ENCODE peak calls at places on chromosomes 1 and 21, in ten cellular contexts. One of them, this sample, is unnamed.

GRCh38 chr21:44455524-44456206 is 355 bp downstream of the LRRC3 start:
- DNase-seq in ELR: peak
- DNase-seq in endothelial cell of umbilical vein: peak
- DNase-seq in astrocyte: no peak
- DNase-seq in activated CD8-positive, alpha-beta memory T cell treated with anti-CD3 and anti-CD28 coated beads, Interleukin-2, amount 50 U/mL, for 4 hours: no peak
- DNase-seq in T follicular helper cell: no peak
- DNase-seq in stomach: peak
- DNase-seq in activated CD4-positive, alpha-beta T cell treated with anti-CD3 and anti-CD28 coated beads for 24 hours: no peak
- DNase-seq in NCI-H1105: peak
- DNase-seq in amygdala: no peak
- DNase-seq in this sample: no peak

GRCh38 chr1:25707280-25708016 is 90.9 kb downstream of the MAN1C1 start:
- DNase-seq in NCI-H1105: no peak
- DNase-seq in activated CD4-positive, alpha-beta T cell treated with anti-CD3 and anti-CD28 coated beads for 24 hours: no peak
- DNase-seq in ELR: peak
- DNase-seq in stomach: no peak
- DNase-seq in astrocyte: no peak
- DNase-seq in T follicular helper cell: no peak
- DNase-seq in endothelial cell of umbilical vein: no peak
- DNase-seq in amygdala: no peak
- DNase-seq in activated CD8-positive, alpha-beta memory T cell treated with anti-CD3 and anti-CD28 coated beads, Interleukin-2, amount 50 U/mL, for 4 hours: no peak
- DNase-seq in this sample: no peak

GRCh38 chr1:232477728-232478127 is 152.2 kb downstream of the SIPA1L2 start:
- DNase-seq in endothelial cell of umbilical vein: no peak
- DNase-seq in astrocyte: peak
- DNase-seq in activated CD4-positive, alpha-beta T cell treated with anti-CD3 and anti-CD28 coated beads for 24 hours: no peak
- DNase-seq in T follicular helper cell: no peak
- DNase-seq in activated CD8-positive, alpha-beta memory T cell treated with anti-CD3 and anti-CD28 coated beads, Interleukin-2, amount 50 U/mL, for 4 hours: no peak
- DNase-seq in ELR: peak
- DNase-seq in amygdala: no peak
- DNase-seq in NCI-H1105: no peak
- DNase-seq in stomach: no peak
- DNase-seq in this sample: no peak

GRCh38 chr1:29122662-29122986 is 1.1 kb downstream of the TMEM200B start:
- DNase-seq in amygdala: no peak
- DNase-seq in endothelial cell of umbilical vein: peak
- DNase-seq in ELR: peak
- DNase-seq in activated CD4-positive, alpha-beta T cell treated with anti-CD3 and anti-CD28 coated beads for 24 hours: no peak
- DNase-seq in stomach: peak
- DNase-seq in NCI-H1105: no peak
- DNase-seq in activated CD8-positive, alpha-beta memory T cell treated with anti-CD3 and anti-CD28 coated beads, Interleukin-2, amount 50 U/mL, for 4 hours: no peak
- DNase-seq in T follicular helper cell: no peak
- DNase-seq in astrocyte: peak
- DNase-seq in this sample: no peak

GRCh38 chr1:221937155-221937953 is 195.5 kb upstream of the DUSP10 start:
- DNase-seq in endothelial cell of umbilical vein: no peak
- DNase-seq in NCI-H1105: no peak
- DNase-seq in activated CD4-positive, alpha-beta T cell treated with anti-CD3 and anti-CD28 coated beads for 24 hours: no peak
- DNase-seq in T follicular helper cell: no peak
- DNase-seq in ELR: no peak
- DNase-seq in activated CD8-positive, alpha-beta memory T cell treated with anti-CD3 and anti-CD28 coated beads, Interleukin-2, amount 50 U/mL, for 4 hours: no peak
- DNase-seq in astrocyte: no peak
- DNase-seq in amygdala: no peak
- DNase-seq in stomach: no peak
- DNase-seq in this sample: no peak

GRCh38 chr1:228161866-228162265 is 3.7 kb upstream of the IBA57 start:
- DNase-seq in endothelial cell of umbilical vein: no peak
- DNase-seq in activated CD4-positive, alpha-beta T cell treated with anti-CD3 and anti-CD28 coated beads for 24 hours: no peak
- DNase-seq in astrocyte: no peak
- DNase-seq in activated CD8-positive, alpha-beta memory T cell treated with anti-CD3 and anti-CD28 coated beads, Interleukin-2, amount 50 U/mL, for 4 hours: no peak
- DNase-seq in ELR: no peak
- DNase-seq in stomach: no peak
- DNase-seq in amygdala: no peak
- DNase-seq in NCI-H1105: no peak
- DNase-seq in T follicular helper cell: no peak
- DNase-seq in this sample: no peak

GRCh38 chr1:12539320-12539704 is 78.7 kb downstream of the DHRS3 start:
- DNase-seq in T follicular helper cell: no peak
- DNase-seq in activated CD8-positive, alpha-beta memory T cell treated with anti-CD3 and anti-CD28 coated beads, Interleukin-2, amount 50 U/mL, for 4 hours: no peak
- DNase-seq in ELR: no peak
- DNase-seq in amygdala: no peak
- DNase-seq in NCI-H1105: no peak
- DNase-seq in stomach: no peak
- DNase-seq in activated CD4-positive, alpha-beta T cell treated with anti-CD3 and anti-CD28 coated beads for 24 hours: no peak
- DNase-seq in astrocyte: no peak
- DNase-seq in endothelial cell of umbilical vein: no peak
- DNase-seq in this sample: no peak

GRCh38 chr1:147177611-147178370 is 5.5 kb upstream of the PRKAB2 start:
- DNase-seq in stomach: no peak
- DNase-seq in ELR: peak
- DNase-seq in astrocyte: peak
- DNase-seq in endothelial cell of umbilical vein: no peak
- DNase-seq in T follicular helper cell: no peak
- DNase-seq in NCI-H1105: no peak
- DNase-seq in amygdala: no peak
- DNase-seq in activated CD8-positive, alpha-beta memory T cell treated with anti-CD3 and anti-CD28 coated beads, Interleukin-2, amount 50 U/mL, for 4 hours: no peak
- DNase-seq in activated CD4-positive, alpha-beta T cell treated with anti-CD3 and anti-CD28 coated beads for 24 hours: no peak
- DNase-seq in this sample: no peak

GRCh38 chr1:37765937-37766664 is 1.2 kb upstream of the EPHA10 start:
- DNase-seq in amygdala: no peak
- DNase-seq in T follicular helper cell: no peak
- DNase-seq in activated CD8-positive, alpha-beta memory T cell treated with anti-CD3 and anti-CD28 coated beads, Interleukin-2, amount 50 U/mL, for 4 hours: no peak
- DNase-seq in astrocyte: no peak
- DNase-seq in ELR: no peak
- DNase-seq in stomach: no peak
- DNase-seq in NCI-H1105: peak
- DNase-seq in endothelial cell of umbilical vein: no peak
- DNase-seq in activated CD4-positive, alpha-beta T cell treated with anti-CD3 and anti-CD28 coated beads for 24 hours: peak
- DNase-seq in this sample: no peak

GRCh38 chr1:96492236-96492635 is 229.3 kb upstream of the PTBP2 start:
- DNase-seq in T follicular helper cell: no peak
- DNase-seq in endothelial cell of umbilical vein: no peak
- DNase-seq in amygdala: no peak
- DNase-seq in stomach: no peak
- DNase-seq in activated CD8-positive, alpha-beta memory T cell treated with anti-CD3 and anti-CD28 coated beads, Interleukin-2, amount 50 U/mL, for 4 hours: no peak
- DNase-seq in astrocyte: peak
- DNase-seq in NCI-H1105: no peak
- DNase-seq in ELR: no peak
- DNase-seq in activated CD4-positive, alpha-beta T cell treated with anti-CD3 and anti-CD28 coated beads for 24 hours: no peak
- DNase-seq in this sample: no peak

GRCh38 chr21:31780944-31781343 is 49.0 kb upstream of the SCAF4 start:
- DNase-seq in stomach: no peak
- DNase-seq in T follicular helper cell: no peak
- DNase-seq in ELR: no peak
- DNase-seq in NCI-H1105: peak
- DNase-seq in amygdala: no peak
- DNase-seq in activated CD8-positive, alpha-beta memory T cell treated with anti-CD3 and anti-CD28 coated beads, Interleukin-2, amount 50 U/mL, for 4 hours: no peak
- DNase-seq in endothelial cell of umbilical vein: no peak
- DNase-seq in activated CD4-positive, alpha-beta T cell treated with anti-CD3 and anti-CD28 coated beads for 24 hours: no peak
- DNase-seq in astrocyte: no peak
- DNase-seq in this sample: no peak